ENCODE peak calls at places on chromosome 19, in nine cellular contexts. One of them, this sample, is unnamed.

GRCh38 chr19:3494051-3494450 is 6.4 kb downstream of the DOHH start:
- DNase-seq in psoas muscle: no peak
- DNase-seq in PC-9: no peak
- DNase-seq in endothelial cell: peak; percentile 30
- DNase-seq in GM23248: no peak
- DNase-seq in GM23338: peak; percentile 86
- DNase-seq in upper lobe of right lung: no peak
- DNase-seq in left ventricle myocardium superior: no peak
- DNase-seq in NCI-H2081: no peak
- DNase-seq in this sample: no peak

GRCh38 chr19:5293607-5294089 is 47.0 kb downstream of the PTPRS start:
- DNase-seq in psoas muscle: peak; percentile 48
- DNase-seq in PC-9: no peak
- DNase-seq in endothelial cell: peak; percentile 42
- DNase-seq in GM23248: peak; percentile 78
- DNase-seq in GM23338: peak; percentile 84
- DNase-seq in upper lobe of right lung: peak; percentile 73
- DNase-seq in left ventricle myocardium superior: peak; percentile 57
- DNase-seq in NCI-H2081: no peak
- DNase-seq in this sample: peak; percentile 44

GRCh38 chr19:6199240-6199983 is 63.9 kb downstream of the ACSBG2 start:
- DNase-seq in psoas muscle: peak; percentile 99
- DNase-seq in PC-9: peak; percentile 96
- DNase-seq in endothelial cell: peak; percentile 99
- DNase-seq in GM23248: peak; percentile 99
- DNase-seq in GM23338: peak; percentile 98
- DNase-seq in upper lobe of right lung: peak; percentile 100
- DNase-seq in left ventricle myocardium superior: peak; percentile 99
- DNase-seq in NCI-H2081: peak; percentile 99
- DNase-seq in this sample: peak; percentile 99

GRCh38 chr19:49866933-49867782 is at the start of gene PNKP:
- DNase-seq in psoas muscle: peak; percentile 95
- DNase-seq in PC-9: peak; percentile 93
- DNase-seq in endothelial cell: peak; percentile 91
- DNase-seq in GM23248: peak; percentile 95
- DNase-seq in GM23338: peak; percentile 95
- DNase-seq in upper lobe of right lung: peak; percentile 96
- DNase-seq in left ventricle myocardium superior: peak; percentile 94
- DNase-seq in NCI-H2081: peak; percentile 81
- DNase-seq in this sample: peak; percentile 96

GRCh38 chr19:16363133-16363851 is 38.7 kb downstream of the KLF2 start:
- DNase-seq in psoas muscle: no peak
- DNase-seq in PC-9: peak; percentile 10
- DNase-seq in endothelial cell: no peak
- DNase-seq in GM23248: no peak
- DNase-seq in GM23338: no peak
- DNase-seq in upper lobe of right lung: peak; percentile 86
- DNase-seq in left ventricle myocardium superior: peak; percentile 31
- DNase-seq in NCI-H2081: no peak
- DNase-seq in this sample: no peak

GRCh38 chr19:47275866-47276461 is 1.3 kb downstream of the INAFM1 start:
- DNase-seq in psoas muscle: peak; percentile 77
- DNase-seq in PC-9: no peak
- DNase-seq in endothelial cell: no peak
- DNase-seq in GM23248: peak; percentile 91
- DNase-seq in GM23338: no peak
- DNase-seq in upper lobe of right lung: peak; percentile 69
- DNase-seq in left ventricle myocardium superior: peak; percentile 69
- DNase-seq in NCI-H2081: no peak
- DNase-seq in this sample: peak; percentile 73

GRCh38 chr19:4547303-4548237 is 7.7 kb upstream of the LRG1 start:
- DNase-seq in psoas muscle: no peak
- DNase-seq in PC-9: no peak
- DNase-seq in endothelial cell: no peak
- DNase-seq in GM23248: peak; percentile 23
- DNase-seq in GM23338: no peak
- DNase-seq in upper lobe of right lung: peak; percentile 86
- DNase-seq in left ventricle myocardium superior: no peak
- DNase-seq in NCI-H2081: no peak
- DNase-seq in this sample: peak; percentile 44

GRCh38 chr19:32265991-32266390 is 79.4 kb upstream of the ZNF507 start:
- DNase-seq in psoas muscle: no peak
- DNase-seq in PC-9: no peak
- DNase-seq in endothelial cell: no peak
- DNase-seq in GM23248: no peak
- DNase-seq in GM23338: peak; percentile 31
- DNase-seq in upper lobe of right lung: no peak
- DNase-seq in left ventricle myocardium superior: no peak
- DNase-seq in NCI-H2081: no peak
- DNase-seq in this sample: no peak

GRCh38 chr19:46784262-46785053 is 3.9 kb downstream of the SLC1A5 start:
- DNase-seq in psoas muscle: peak; percentile 72
- DNase-seq in PC-9: peak; percentile 93
- DNase-seq in endothelial cell: peak; percentile 12
- DNase-seq in GM23248: peak; percentile 93
- DNase-seq in GM23338: peak; percentile 82
- DNase-seq in upper lobe of right lung: peak; percentile 92
- DNase-seq in left ventricle myocardium superior: peak; percentile 76
- DNase-seq in NCI-H2081: peak; percentile 15
- DNase-seq in this sample: peak; percentile 73

GRCh38 chr19:54364775-54365257 is at the start of gene LAIR1:
- DNase-seq in psoas muscle: peak; percentile 35
- DNase-seq in PC-9: no peak
- DNase-seq in endothelial cell: peak; percentile 22
- DNase-seq in GM23248: no peak
- DNase-seq in GM23338: no peak
- DNase-seq in upper lobe of right lung: peak; percentile 76
- DNase-seq in left ventricle myocardium superior: peak; percentile 57
- DNase-seq in NCI-H2081: no peak
- DNase-seq in this sample: peak; percentile 37

GRCh38 chr19:41882568-41883462 is at the start of gene ARHGEF1:
- DNase-seq in psoas muscle: peak; percentile 68
- DNase-seq in PC-9: peak; percentile 43
- DNase-seq in endothelial cell: peak; percentile 67
- DNase-seq in GM23248: peak; percentile 44
- DNase-seq in GM23338: peak; percentile 62
- DNase-seq in upper lobe of right lung: peak; percentile 92
- DNase-seq in left ventricle myocardium superior: peak; percentile 83
- DNase-seq in NCI-H2081: peak; percentile 19
- DNase-seq in this sample: peak; percentile 79

GRCh38 chr19:3708207-3708931 is at the start of gene TJP3:
- DNase-seq in psoas muscle: no peak
- DNase-seq in PC-9: peak; percentile 64
- DNase-seq in endothelial cell: no peak
- DNase-seq in GM23248: peak; percentile 58
- DNase-seq in GM23338: peak; percentile 44
- DNase-seq in upper lobe of right lung: peak; percentile 92
- DNase-seq in left ventricle myocardium superior: peak; percentile 67
- DNase-seq in NCI-H2081: no peak
- DNase-seq in this sample: no peak

GRCh38 chr19:18291019-18291524 is 9.7 kb upstream of the JUND start:
- DNase-seq in psoas muscle: peak; percentile 40
- DNase-seq in PC-9: no peak
- DNase-seq in endothelial cell: no peak
- DNase-seq in GM23248: no peak
- DNase-seq in GM23338: peak; percentile 26
- DNase-seq in upper lobe of right lung: no peak
- DNase-seq in left ventricle myocardium superior: peak; percentile 57
- DNase-seq in NCI-H2081: no peak
- DNase-seq in this sample: peak; percentile 37

GRCh38 chr19:48874309-48875135 is 2.3 kb downstream of the PPP1R15A start:
- DNase-seq in psoas muscle: no peak
- DNase-seq in PC-9: no peak
- DNase-seq in endothelial cell: no peak
- DNase-seq in GM23248: peak; percentile 82
- DNase-seq in GM23338: no peak
- DNase-seq in upper lobe of right lung: no peak
- DNase-seq in left ventricle myocardium superior: peak; percentile 64
- DNase-seq in NCI-H2081: no peak
- DNase-seq in this sample: no peak

GRCh38 chr19:38718747-38719543 is 25.3 kb downstream of the CAPN12 start:
- DNase-seq in psoas muscle: peak; percentile 55
- DNase-seq in PC-9: peak; percentile 93
- DNase-seq in endothelial cell: no peak
- DNase-seq in GM23248: peak; percentile 40
- DNase-seq in GM23338: peak; percentile 74
- DNase-seq in upper lobe of right lung: peak; percentile 79
- DNase-seq in left ventricle myocardium superior: peak; percentile 88
- DNase-seq in NCI-H2081: no peak
- DNase-seq in this sample: peak; percentile 68

GRCh38 chr19:15249912-15250634 is 17.8 kb upstream of the EPHX3 start:
- DNase-seq in psoas muscle: peak; percentile 70
- DNase-seq in PC-9: peak; percentile 67
- DNase-seq in endothelial cell: no peak
- DNase-seq in GM23248: peak; percentile 97
- DNase-seq in GM23338: no peak
- DNase-seq in upper lobe of right lung: no peak
- DNase-seq in left ventricle myocardium superior: peak; percentile 76
- DNase-seq in NCI-H2081: no peak
- DNase-seq in this sample: peak; percentile 80

GRCh38 chr19:50322234-50322633 is 6.9 kb downstream of the KCNC3 start:
- DNase-seq in psoas muscle: no peak
- DNase-seq in PC-9: no peak
- DNase-seq in endothelial cell: no peak
- DNase-seq in GM23248: no peak
- DNase-seq in GM23338: no peak
- DNase-seq in upper lobe of right lung: no peak
- DNase-seq in left ventricle myocardium superior: no peak
- DNase-seq in NCI-H2081: no peak
- DNase-seq in this sample: no peak

GRCh38 chr19:27722625-27723024 is 1490.3 kb downstream of the UQCRFS1 start:
- DNase-seq in psoas muscle: no peak
- DNase-seq in PC-9: no peak
- DNase-seq in endothelial cell: no peak
- DNase-seq in GM23248: no peak
- DNase-seq in GM23338: no peak
- DNase-seq in upper lobe of right lung: no peak
- DNase-seq in left ventricle myocardium superior: no peak
- DNase-seq in NCI-H2081: no peak
- DNase-seq in this sample: no peak

GRCh38 chr19:518292-519231 is 11.3 kb downstream of the TPGS1 start:
- DNase-seq in psoas muscle: peak; percentile 23
- DNase-seq in PC-9: no peak
- DNase-seq in endothelial cell: no peak
- DNase-seq in GM23248: no peak
- DNase-seq in GM23338: peak; percentile 87
- DNase-seq in upper lobe of right lung: no peak
- DNase-seq in left ventricle myocardium superior: no peak
- DNase-seq in NCI-H2081: no peak
- DNase-seq in this sample: peak; percentile 18

GRCh38 chr19:38778733-38779132 is 5.4 kb upstream of the LGALS7 start:
- DNase-seq in psoas muscle: no peak
- DNase-seq in PC-9: no peak
- DNase-seq in endothelial cell: no peak
- DNase-seq in GM23248: no peak
- DNase-seq in GM23338: no peak
- DNase-seq in upper lobe of right lung: no peak
- DNase-seq in left ventricle myocardium superior: no peak
- DNase-seq in NCI-H2081: no peak
- DNase-seq in this sample: no peak

GRCh38 chr19:15935167-15935702 is 906 bp upstream of the CYP4F11 start:
- DNase-seq in psoas muscle: no peak
- DNase-seq in PC-9: peak; percentile 78
- DNase-seq in endothelial cell: no peak
- DNase-seq in GM23248: no peak
- DNase-seq in GM23338: no peak
- DNase-seq in upper lobe of right lung: no peak
- DNase-seq in left ventricle myocardium superior: no peak
- DNase-seq in NCI-H2081: no peak
- DNase-seq in this sample: no peak

GRCh38 chr19:42068361-42068755 is 1.6 kb downstream of the GRIK5 start:
- DNase-seq in psoas muscle: no peak
- DNase-seq in PC-9: no peak
- DNase-seq in endothelial cell: no peak
- DNase-seq in GM23248: no peak
- DNase-seq in GM23338: no peak
- DNase-seq in upper lobe of right lung: no peak
- DNase-seq in left ventricle myocardium superior: no peak
- DNase-seq in NCI-H2081: no peak
- DNase-seq in this sample: no peak

GRCh38 chr19:49889687-49890348 is 6.9 kb downstream of the IL4I1 start:
- DNase-seq in psoas muscle: peak; percentile 82
- DNase-seq in PC-9: peak; percentile 74
- DNase-seq in endothelial cell: peak; percentile 78
- DNase-seq in GM23248: peak; percentile 82
- DNase-seq in GM23338: peak; percentile 94
- DNase-seq in upper lobe of right lung: peak; percentile 89
- DNase-seq in left ventricle myocardium superior: peak; percentile 83
- DNase-seq in NCI-H2081: peak; percentile 32
- DNase-seq in this sample: peak; percentile 82

GRCh38 chr19:47587295-47587694 is 14.3 kb upstream of the ZNF541 start:
- DNase-seq in psoas muscle: no peak
- DNase-seq in PC-9: no peak
- DNase-seq in endothelial cell: no peak
- DNase-seq in GM23248: peak; percentile 25
- DNase-seq in GM23338: no peak
- DNase-seq in upper lobe of right lung: no peak
- DNase-seq in left ventricle myocardium superior: no peak
- DNase-seq in NCI-H2081: no peak
- DNase-seq in this sample: no peak

This sample was measured in left cardiac atrium.